ENCODE peak calls at places on chromosomes 4 and X, in five cellular contexts. V is right lobe of liver; Z is tibial artery; Y is effector memory CD4-positive, alpha-beta T cell; T is osteoblast. H is an unnamed sample. For H3K9me3, the result is how much of the 10 kb centered on the place peaks cover.

GRCh38 chr4:143352052-143352451 is 15.4 kb downstream of the GAB1 start:
- DNase-seq in V (no peak), Z (no peak), Y (no peak), T (peak), H (no peak)

GRCh38 chr4:10461091-10461849 is 4.0 kb upstream of the ZNF518B start:
- DNase-seq in V (peak), Z (peak), Y (peak), T (peak), H (peak)

GRCh38 chrX:18377802-18378201 is 23.3 kb upstream of the SCML2 start:
- DNase-seq in V (no peak), Z (no peak), Y (no peak), T (no peak), H (no peak)

GRCh38 chrX:123835661-123836371 is 24.0 kb upstream of the XIAP start:
- DNase-seq in V (no peak), Z (no peak), Y (no peak), T (no peak), H (no peak)

GRCh38 chr4:48173055-48173991 is 39.3 kb upstream of the TXK start:
- DNase-seq in V (no peak), Z (no peak), Y (no peak), T (no peak), H (no peak)

GRCh38 chr4:153233761-153234371 is 29.6 kb downstream of the TRIM2 start:
- DNase-seq in V (no peak), Z (no peak), Y (no peak), T (peak), H (peak)

GRCh38 chr4:146029939-146030710 is 91.5 kb upstream of the ZNF827 start:
- DNase-seq in V (no peak), Z (no peak), Y (no peak), T (no peak), H (no peak)

GRCh38 chrX:108091878-108092291 is 307 bp downstream of the ATG4A start:
- DNase-seq in V (no peak), Z (no peak), Y (no peak), T (no peak), H (no peak)

GRCh38 chr4:95095352-95095974 is 337.7 kb downstream of the BMPR1B start:
- DNase-seq in V (no peak), Z (no peak), Y (no peak), T (peak), H (no peak)

GRCh38 chr4:156593464-156593863 is 378.1 kb downstream of the PDGFC start:
- DNase-seq in V (no peak), Z (no peak), Y (no peak), T (no peak), H (no peak)

GRCh38 chr4:6321361-6321760 is 51.7 kb downstream of the WFS1 start:
- DNase-seq in V (no peak), Z (no peak), Y (no peak), T (no peak), H (no peak)

GRCh38 chrX:114178126-114178525 is 405.8 kb upstream of the HTR2C start:
- DNase-seq in V (no peak), Z (no peak), Y (no peak), T (no peak), H (no peak)

GRCh38 chr4:38664704-38665401 is 854 bp downstream of the KLF3 start:
- DNase-seq in V (peak), Z (peak), Y (peak), T (peak), H (peak)

GRCh38 chr4:142631836-142632235 is 214.3 kb downstream of the INPP4B start:
- DNase-seq in V (no peak), Z (no peak), Y (no peak), T (no peak), H (no peak)

GRCh38 chr4:27318740-27319139 is 458.1 kb downstream of the STIM2 start:
- DNase-seq in V (no peak), Z (no peak), Y (no peak), T (peak), H (no peak)

DNA sequence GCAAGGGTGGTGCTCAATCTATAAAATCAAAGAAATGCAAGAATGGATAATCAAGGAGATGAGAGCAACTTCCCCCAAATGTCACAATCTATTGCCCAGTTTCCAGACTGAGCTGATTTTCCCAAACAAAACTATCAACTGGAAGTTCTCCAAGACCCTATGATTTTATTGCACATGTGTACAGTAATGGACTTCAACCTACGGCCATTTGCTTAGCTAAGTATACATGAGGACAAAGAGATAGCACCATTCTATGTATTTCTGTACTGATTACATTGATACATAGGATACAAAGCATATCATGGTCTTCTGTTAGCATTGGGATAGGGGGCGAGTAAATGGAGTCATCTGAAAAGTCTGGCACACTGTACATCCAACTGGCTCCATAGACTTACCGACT is 407.8 kb downstream of the GABRG1 start:
- DNase-seq in V (no peak), Z (no peak), Y (no peak), T (no peak), H (no peak)
- H3K9me3 ChIP-seq in V (under half), Z (under half), Y (under half), T (under half), H (under half)

DNA sequence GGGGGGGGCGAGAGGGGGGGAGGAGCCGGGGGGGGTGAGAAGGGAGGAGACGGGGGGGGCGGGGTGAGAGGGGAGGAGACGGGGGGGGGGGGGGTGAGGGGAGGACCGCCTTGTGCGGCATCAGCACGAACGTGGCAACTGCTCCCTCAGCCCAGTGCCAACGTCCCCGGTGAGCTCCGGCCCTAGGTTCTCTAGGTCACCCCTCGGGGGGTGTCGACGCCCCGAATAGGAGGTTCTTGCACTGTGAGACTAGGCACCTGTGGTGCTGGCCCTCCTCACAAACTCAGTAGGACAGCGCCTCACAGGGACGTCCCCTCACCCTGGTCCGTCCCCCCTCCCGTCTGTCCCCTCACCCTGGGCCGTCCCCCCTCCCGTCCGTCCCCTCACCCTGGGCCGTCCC is 21.5 kb upstream of the GTPBP6 start:
- DNase-seq in V (no peak), Z (no peak), Y (no peak), T (no peak), H (no peak)
- H3K9me3 ChIP-seq in V (under half), Z (under half), Y (under half), T (under half), H (under half)

GRCh38 chrX:81337805-81338204 is 135.9 kb downstream of the SH3BGRL start:
- DNase-seq in V (no peak), Z (no peak), Y (no peak), T (no peak), H (no peak)
- H3K9me3 ChIP-seq in V (under half), Z (under half), Y (under half), T (under half), H (under half)

DNA sequence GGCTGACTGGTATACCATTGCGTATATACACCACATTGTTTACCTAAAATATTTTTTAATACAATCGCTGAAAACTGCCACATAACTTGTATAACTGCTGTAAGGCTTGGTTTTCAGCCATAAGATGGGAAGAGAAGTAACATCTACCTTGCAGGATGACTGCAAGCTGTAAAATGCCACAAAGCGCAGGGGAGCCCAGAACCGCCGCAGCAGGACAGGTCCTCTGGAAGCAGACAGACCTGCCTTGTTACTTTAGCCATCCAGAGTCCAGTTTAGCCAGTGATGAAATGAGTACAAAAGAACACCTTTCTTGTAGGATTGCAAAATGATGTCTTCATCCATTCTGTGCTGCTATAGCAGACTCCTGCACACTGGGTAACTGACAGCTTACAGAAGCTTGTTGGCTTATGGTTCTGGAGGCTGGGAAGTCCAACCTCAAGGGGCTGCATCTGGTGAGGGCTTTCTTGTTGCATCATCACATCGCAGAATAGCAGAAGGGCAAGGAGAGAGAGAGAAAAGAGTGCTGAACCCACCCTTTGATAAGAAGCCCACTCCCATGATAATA is 4.1 kb upstream of the CTBP1 start:
- DNase-seq in V (no peak), Z (no peak), Y (no peak), T (no peak), H (no peak)
- H3K9me3 ChIP-seq in V (under half), Z (under half), Y (under half), T (under half), H (under half)

DNA sequence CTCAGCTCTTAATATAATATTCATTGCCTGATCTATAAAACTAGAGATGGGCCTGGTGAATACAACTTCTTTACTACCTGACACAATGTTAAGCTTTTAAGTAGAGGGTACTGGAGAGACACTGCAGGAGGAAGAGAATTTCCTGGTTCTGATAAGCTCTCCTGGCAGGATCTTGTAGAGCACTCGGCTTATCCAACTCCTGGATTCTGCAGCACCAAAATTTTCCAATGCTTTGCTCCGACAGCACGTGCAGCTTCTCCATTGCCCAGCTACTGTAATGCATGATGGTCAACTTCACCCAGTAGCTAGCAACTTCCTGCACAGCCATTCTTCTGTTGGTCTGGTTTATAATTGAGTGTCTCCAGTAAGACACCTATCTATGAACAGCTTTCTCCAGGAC is 686.2 kb upstream of the BOD1L1 start:
- DNase-seq in V (no peak), Z (no peak), Y (no peak), T (no peak), H (no peak)
- H3K9me3 ChIP-seq in V (under half), Z (under half), Y (under half), T (under half), H (under half)

GRCh38 chr4:124839786-124840390 is 127.4 kb upstream of the ANKRD50 start:
- DNase-seq in V (no peak), Z (no peak), Y (no peak), T (no peak), H (no peak)
- H3K9me3 ChIP-seq in V (under half), Z (under half), Y (under half), T (under half), H (under half)

DNA sequence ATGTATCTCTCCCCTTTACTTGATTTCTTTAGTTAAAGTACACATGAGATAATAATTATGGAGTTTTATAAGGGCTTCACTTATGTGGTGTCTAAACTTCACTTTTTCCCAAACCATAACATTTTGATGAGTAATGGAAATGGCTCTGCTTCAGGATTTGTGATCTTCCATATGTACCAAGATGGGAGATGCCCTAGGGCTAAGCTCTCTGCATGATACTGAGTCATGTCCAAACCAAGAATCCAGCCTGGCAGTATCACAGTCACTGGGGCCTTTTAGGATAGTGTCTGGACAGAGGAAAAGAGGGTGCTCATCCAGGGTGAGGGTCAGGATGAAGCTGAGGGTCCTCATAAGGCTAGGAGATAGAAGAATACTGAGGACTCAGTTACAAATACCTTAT is 47.9 kb upstream of the PAGE3 start:
- DNase-seq in V (no peak), Z (no peak), Y (no peak), T (no peak), H (no peak)
- H3K9me3 ChIP-seq in V (under half), Z (under half), Y (under half), T (under half), H (under half)

GRCh38 chr4:33226783-33227182 is 2506.6 kb downstream of the PCDH7 start:
- DNase-seq in V (no peak), Z (no peak), Y (no peak), T (no peak), H (no peak)
- H3K9me3 ChIP-seq in V (under half), Z (under half), Y (under half), T (under half), H (under half)

GRCh38 chr4:28760003-28760402 is 1899.4 kb downstream of the STIM2 start:
- DNase-seq in V (no peak), Z (no peak), Y (no peak), T (no peak), H (no peak)
- H3K9me3 ChIP-seq in V (under half), Z (under half), Y (under half), T (under half), H (under half)

H was measured in uterus.